ENCODE peak calls at places on chromosomes 11 and 22, in five cellular contexts. Z, C, N, T and R are unnamed samples.

GRCh38 chr11:59559886-59560285 is 48.5 kb downstream of the OR4D9 start:
- DNase-seq in T (no peak), N (peak; percentile 37), C (no peak), Z (no peak), R (no peak)

GRCh38 chr11:34204396-34205279 is 99.2 kb downstream of the NAT10 start:
- DNase-seq in Z (no peak), C (no peak), T (no peak), N (no peak), R (no peak)

GRCh38 chr11:88414385-88414861 is 76.9 kb upstream of the CTSC start:
- DNase-seq in Z (peak; percentile 46), C (no peak), T (no peak), N (no peak), R (no peak)

GRCh38 chr11:8721740-8722139 is 39.1 kb downstream of the RPL27A start:
- DNase-seq in Z (no peak), T (no peak), C (no peak), N (peak; percentile 21), R (no peak)

GRCh38 chr22:42114721-42115120 is 15.9 kb downstream of the CYP2D6 start:
- DNase-seq in T (no peak), N (peak; percentile 82), C (no peak), Z (no peak), R (no peak)

GRCh38 chr22:17647996-17648395 is 9.4 kb downstream of the BCL2L13 start:
- DNase-seq in T (no peak), Z (no peak), C (no peak), N (no peak), R (no peak)

GRCh38 chr11:89181111-89181510 is 3.4 kb downstream of the TYR start:
- DNase-seq in C (no peak), Z (no peak), N (no peak), T (no peak), R (no peak)

GRCh38 chr22:29014301-29014700 is 47.3 kb downstream of the C22orf31 start:
- DNase-seq in N (no peak), Z (no peak), T (no peak), C (no peak), R (no peak)

GRCh38 chr11:33701831-33702230 is 1.2 kb upstream of the C11orf91 start:
- DNase-seq in Z (no peak), T (no peak), C (no peak), N (no peak), R (no peak)

GRCh38 chr11:117097567-117098268 is 510 bp downstream of the SIK3 start:
- DNase-seq in Z (peak; percentile 44), T (no peak), C (peak; percentile 22), N (peak; percentile 68), R (no peak)

GRCh38 chr22:49328076-49328475 is 499.6 kb downstream of the BRD1 start:
- DNase-seq in C (no peak), T (no peak), Z (no peak), N (no peak), R (no peak)

GRCh38 chr11:111911563-111912401 is at the start of gene CRYAB:
- DNase-seq in T (peak; percentile 85), N (peak; percentile 34), C (no peak), Z (no peak), R (no peak)

GRCh38 chr11:14905104-14906033 is 13.3 kb upstream of the CYP2R1 start:
- DNase-seq in Z (peak; percentile 83), C (peak; percentile 66), T (peak; percentile 24), N (peak; percentile 67), R (peak; percentile 34)

GRCh38 chr11:95262994-95263764 is 32.2 kb upstream of the SESN3 start:
- DNase-seq in Z (no peak), N (no peak), C (no peak), T (no peak), R (no peak)

GRCh38 chr11:86418929-86419328 is 44.2 kb downstream of the CCDC81 start:
- DNase-seq in Z (no peak), N (peak; percentile 29), C (no peak), T (no peak), R (no peak)

GRCh38 chr11:81655351-81655750 is 1078.3 kb downstream of the FAM181B start:
- DNase-seq in N (no peak), Z (no peak), T (no peak), C (no peak), R (no peak)

GRCh38 chr11:115496892-115497291 is 7.3 kb downstream of the CADM1 start:
- DNase-seq in N (peak; percentile 37), Z (no peak), T (no peak), C (no peak), R (no peak)

GRCh38 chr11:74004694-74005615 is 3.9 kb downstream of the UCP3 start:
- DNase-seq in N (no peak), C (peak; percentile 76), T (no peak), Z (peak; percentile 91), R (no peak)

GRCh38 chr11:20097319-20098221 is 62.7 kb downstream of the DBX1 start:
- DNase-seq in T (no peak), C (no peak), N (no peak), Z (no peak), R (no peak)

GRCh38 chr11:9231848-9232177 is 33.3 kb downstream of the DENND5A start:
- DNase-seq in N (no peak), Z (peak; percentile 8), T (no peak), C (no peak), R (no peak)

GRCh38 chr11:19696904-19697303 is 15.7 kb upstream of the NAV2 start:
- DNase-seq in C (no peak), Z (no peak), N (no peak), T (no peak), R (no peak)

GRCh38 chr11:113132001-113132400 is 170.8 kb downstream of the NCAM1 start:
- DNase-seq in C (no peak), N (peak; percentile 15), Z (no peak), T (no peak), R (no peak)

GRCh38 chr11:46541593-46542371 is 52.0 kb downstream of the AMBRA1 start:
- DNase-seq in Z (no peak), T (no peak), C (no peak), N (no peak), R (no peak)

GRCh38 chr11:130516868-130517505 is 68.5 kb downstream of the ADAMTS15 start:
- DNase-seq in Z (no peak), T (no peak), N (no peak), C (no peak), R (no peak)

GRCh38 chr22:36383110-36383581 is 4.6 kb downstream of the MYH9 start:
- DNase-seq in C (peak; percentile 46), Z (peak; percentile 63), T (no peak), N (no peak), R (no peak)

GRCh38 chr22:36378080-36378788 is 9.5 kb downstream of the MYH9 start:
- DNase-seq in N (no peak), T (no peak), C (no peak), Z (no peak), R (no peak)

GRCh38 chr22:36379593-36380361 is 8.0 kb downstream of the MYH9 start:
- DNase-seq in C (peak; percentile 58), T (no peak), Z (peak; percentile 67), N (no peak), R (no peak)

GRCh38 chr22:36384766-36385400 is 2.9 kb downstream of the MYH9 start:
- DNase-seq in N (peak; percentile 79), C (no peak), Z (peak; percentile 84), T (no peak), R (no peak)

GRCh38 chr22:36381513-36382079 is 6.2 kb downstream of the MYH9 start:
- DNase-seq in Z (no peak), N (no peak), C (no peak), T (no peak), R (no peak)
- H3K4me1 ChIP-seq in Z (peaks cover 78% of the 10 kb centered on the region), N (peaks cover 28% of the 10 kb centered on the region), C (peaks cover 79% of the 10 kb centered on the region), T (no peaks in the 10 kb centered on the region), R (peaks cover 98% of the 10 kb centered on the region)

DNA sequence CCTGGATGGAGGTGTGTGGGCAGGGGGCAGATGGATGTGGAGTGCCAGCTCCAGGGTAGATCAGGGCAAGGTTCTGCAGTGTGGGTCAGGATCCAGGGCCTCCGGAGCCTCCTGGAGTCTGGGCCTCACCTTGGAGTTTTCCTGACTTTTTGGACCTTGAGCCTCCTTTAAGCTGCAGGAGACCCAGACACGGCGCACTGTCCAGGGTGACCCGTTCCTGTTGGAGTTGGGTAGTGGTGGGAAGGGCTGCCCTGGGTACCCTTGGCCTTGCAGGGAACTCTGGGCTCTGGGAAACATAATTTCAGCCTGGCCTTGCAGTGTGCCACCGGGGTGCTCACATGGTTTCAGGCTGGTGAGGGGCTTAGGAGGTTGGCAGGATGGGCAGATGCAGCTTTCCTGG is 17.0 kb downstream of the MGAT3 start:
- DNase-seq in C (no peak), T (no peak), Z (no peak), N (no peak), R (no peak)
- H3K4me1 ChIP-seq in C (peaks cover 24% of the 10 kb centered on the region), T (no peaks in the 10 kb centered on the region), Z (peaks cover 19% of the 10 kb centered on the region), N (peaks cover 58% of the 10 kb centered on the region), R (peaks cover 20% of the 10 kb centered on the region)

DNA sequence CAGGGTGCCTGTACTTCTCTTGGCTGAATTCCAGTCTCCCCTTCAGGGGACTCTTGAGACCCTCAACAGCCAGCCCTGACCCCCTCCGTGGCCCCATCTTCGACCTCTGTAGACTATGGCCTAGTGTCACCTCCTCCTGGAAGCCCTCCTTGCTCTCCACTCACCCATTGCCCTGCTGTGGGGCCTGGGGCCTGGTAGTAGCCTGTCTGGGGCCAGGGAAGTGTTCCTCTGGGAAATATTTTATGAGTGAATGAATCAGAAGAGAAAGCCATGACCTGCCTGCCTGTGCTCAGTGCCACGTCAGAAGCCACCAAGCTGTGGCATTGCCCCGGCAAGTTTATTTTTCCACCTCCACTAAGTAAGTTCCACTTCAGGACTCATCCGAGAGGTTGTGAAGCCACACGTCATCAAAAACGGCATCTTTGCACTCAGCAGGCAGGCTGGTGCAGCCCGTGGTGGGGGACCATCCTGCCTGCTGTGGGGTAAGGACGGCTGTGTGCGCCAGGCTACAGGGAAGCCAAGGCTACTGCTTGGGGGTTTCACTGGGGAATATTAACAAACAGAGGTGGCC is 59.6 kb upstream of the PPARA start:
- DNase-seq in C (no peak), Z (no peak), T (peak; percentile 12), N (no peak), R (no peak)
- H3K4me1 ChIP-seq in C (no peaks in the 10 kb centered on the region), Z (no peaks in the 10 kb centered on the region), T (peaks cover 9% of the 10 kb centered on the region), N (peaks cover 6% of the 10 kb centered on the region), R (peaks cover 71% of the 10 kb centered on the region)

DNA sequence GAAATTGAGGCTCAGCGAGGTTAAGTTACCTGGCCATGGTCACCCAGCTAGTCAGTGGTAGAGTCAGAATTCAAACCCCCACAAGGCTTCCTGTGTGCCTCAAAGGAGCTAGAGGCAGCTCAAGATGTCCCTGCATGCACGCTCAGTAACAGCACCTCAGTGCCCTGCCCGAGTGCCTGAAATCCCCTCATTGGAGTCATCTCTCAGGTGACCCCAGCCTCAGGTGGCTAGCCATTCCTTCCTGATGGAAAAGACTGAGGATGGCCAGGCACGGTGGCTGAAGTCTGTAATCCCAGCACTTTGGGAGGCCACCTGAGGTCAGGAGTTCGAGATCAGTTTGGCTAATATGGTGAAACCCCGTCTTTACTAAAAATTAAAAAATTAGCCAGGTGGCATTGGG is 36.9 kb downstream of the LIF start:
- DNase-seq in T (no peak), Z (no peak), C (no peak), N (no peak), R (no peak)
- H3K4me1 ChIP-seq in T (no peaks in the 10 kb centered on the region), Z (peaks cover 3% of the 10 kb centered on the region), C (no peaks in the 10 kb centered on the region), N (peaks cover 11% of the 10 kb centered on the region), R (peaks cover 87% of the 10 kb centered on the region)

GRCh38 chr22:46085831-46086576 is 64.3 kb upstream of the PPARA start:
- DNase-seq in Z (no peak), C (no peak), N (no peak), T (peak; percentile 58), R (no peak)

GRCh38 chr22:46084943-46085830 is 65.1 kb upstream of the PPARA start:
- DNase-seq in Z (no peak), N (no peak), T (peak; percentile 75), C (no peak), R (no peak)

GRCh38 chr22:46087816-46088277 is 62.5 kb upstream of the PPARA start:
- DNase-seq in N (peak; percentile 71), C (no peak), T (peak; percentile 93), Z (no peak), R (no peak)

GRCh38 chr22:46087336-46087690 is 63.0 kb upstream of the PPARA start:
- DNase-seq in T (no peak), N (no peak), C (no peak), Z (no peak), R (no peak)

GRCh38 chr22:46086577-46087335 is 63.6 kb upstream of the PPARA start:
- DNase-seq in Z (no peak), N (no peak), T (peak; percentile 13), C (no peak), R (no peak)
- H3K4me1 ChIP-seq in Z (peaks cover 4% of the 10 kb centered on the region), N (peaks cover 6% of the 10 kb centered on the region), T (peaks cover 15% of the 10 kb centered on the region), C (no peaks in the 10 kb centered on the region), R (peaks cover 99% of the 10 kb centered on the region)